ENCODE peak calls at places on chromosomes 6 and 20, in four cellular contexts. N is GM12865, I is IMR-90, P is WERI-Rb-1. M is an unnamed sample.
A peak's percentile ranks its signal among the peaks of the same experiment; 100 is the strongest.

GRCh38 chr20:25310921-25311728 is 63.2 kb downstream of the PYGB start:
- DNase-seq in I (peak; percentile 95), P (no peak), N (no peak), M (no peak)

GRCh38 chr6:35611235-35611634 is 77.5 kb downstream of the FKBP5 start:
- DNase-seq in N (peak; percentile 46), I (peak; percentile 60), P (no peak), M (no peak)

GRCh38 chr6:12342664-12343063 is 52.5 kb downstream of the EDN1 start:
- DNase-seq in N (no peak), I (no peak), P (no peak), M (no peak)

GRCh38 chr6:105424177-105424783 is 21.4 kb upstream of the PREP start:
- DNase-seq in P (peak; percentile 57), I (peak; percentile 63), N (peak; percentile 77), M (peak; percentile 66)

GRCh38 chr6:26123675-26124549 is 36.7 kb downstream of the HFE start:
- DNase-seq in N (peak; percentile 98), P (peak; percentile 92), I (peak; percentile 100), M (peak; percentile 57)

GRCh38 chr6:35049885-35050284 is 91.3 kb downstream of the TCP11 start:
- DNase-seq in N (no peak), I (peak; percentile 93), P (peak; percentile 93), M (peak; percentile 66)

GRCh38 chr6:160132776-160133338 is 11.2 kb downstream of the SLC22A1 start:
- DNase-seq in N (no peak), I (peak; percentile 63), P (no peak), M (no peak)

GRCh38 chr6:116531675-116532570 is 13.6 kb downstream of the TRAPPC3L start:
- DNase-seq in I (peak; percentile 82), N (peak; percentile 78), P (peak; percentile 54), M (peak; percentile 69)

GRCh38 chr20:33578510-33578909 is 83.6 kb upstream of the C20orf144 start:
- DNase-seq in I (peak; percentile 69), P (no peak), N (no peak), M (no peak)

GRCh38 chr6:151056230-151056907 is 183.4 kb upstream of the AKAP12 start:
- DNase-seq in I (no peak), N (no peak), P (no peak), M (no peak)

GRCh38 chr20:52847739-52848359 is 124.3 kb upstream of the TSHZ2 start:
- DNase-seq in N (no peak), P (no peak), I (no peak), M (no peak)

GRCh38 chr6:43076093-43076927 is at the start of gene PTK7:
- DNase-seq in P (peak; percentile 95), I (peak; percentile 54), N (no peak), M (peak; percentile 91)

GRCh38 chr20:62819494-62820174 is 2.8 kb downstream of the COL9A3 start:
- DNase-seq in I (peak; percentile 50), P (no peak), N (no peak), M (no peak)

GRCh38 chr6:145028144-145028818 is 707.0 kb downstream of the EPM2A start:
- DNase-seq in I (peak; percentile 33), N (peak; percentile 43), P (peak; percentile 26), M (no peak)

GRCh38 chr20:20492521-20493334 is 124.8 kb downstream of the INSM1 start:
- DNase-seq in P (no peak), N (no peak), I (no peak), M (peak; percentile 50)

GRCh38 chr6:19697744-19698290 is 139.4 kb upstream of the ID4 start:
- DNase-seq in I (peak; percentile 81), P (no peak), N (no peak), M (no peak)

GRCh38 chr20:41078329-41078728 is 49.7 kb downstream of the TOP1 start:
- DNase-seq in I (peak; percentile 53), P (no peak), N (peak; percentile 44), M (no peak)

GRCh38 chr6:149334201-149334600 is 16.7 kb downstream of the TAB2 start:
- DNase-seq in N (no peak), P (no peak), I (peak; percentile 69), M (no peak)

GRCh38 chr20:19867940-19868371 is 109.9 kb downstream of the RIN2 start:
- DNase-seq in I (no peak), N (no peak), P (no peak), M (no peak)

GRCh38 chr6:136538836-136539235 is 11.4 kb downstream of the MAP7 start:
- DNase-seq in I (no peak), P (no peak), N (no peak), M (no peak)

GRCh38 chr20:50868509-50869495 is 62.4 kb downstream of the ADNP start:
- DNase-seq in I (peak; percentile 79), N (no peak), P (no peak), M (no peak)

GRCh38 chr20:58921564-58921963 is 59.5 kb upstream of the NELFCD start:
- DNase-seq in I (no peak), N (no peak), P (no peak), M (no peak)

GRCh38 chr6:150720774-150721233 is 121.1 kb downstream of the PLEKHG1 start:
- DNase-seq in N (peak; percentile 87), I (no peak), P (no peak), M (no peak)

GRCh38 chr20:24305366-24305765 is 164.1 kb upstream of the SYNDIG1 start:
- DNase-seq in N (no peak), P (no peak), I (no peak), M (no peak)

GRCh38 chr6:112348891-112349736 is 2.0 kb downstream of the RFPL4B start:
- DNase-seq in P (no peak), I (no peak), N (no peak), M (no peak)
- TF ChIP-seq CTCF in P (no peak), I (no peak), N (no peak), M (no peak)

GRCh38 chr6:51618563-51618962 is 468.9 kb downstream of the PKHD1 start:
- DNase-seq in N (peak; percentile 16), I (no peak), P (no peak), M (no peak)
- TF ChIP-seq CTCF in N (peak; percentile 28), I (no peak), P (no peak), M (peak; percentile 87)

DNA sequence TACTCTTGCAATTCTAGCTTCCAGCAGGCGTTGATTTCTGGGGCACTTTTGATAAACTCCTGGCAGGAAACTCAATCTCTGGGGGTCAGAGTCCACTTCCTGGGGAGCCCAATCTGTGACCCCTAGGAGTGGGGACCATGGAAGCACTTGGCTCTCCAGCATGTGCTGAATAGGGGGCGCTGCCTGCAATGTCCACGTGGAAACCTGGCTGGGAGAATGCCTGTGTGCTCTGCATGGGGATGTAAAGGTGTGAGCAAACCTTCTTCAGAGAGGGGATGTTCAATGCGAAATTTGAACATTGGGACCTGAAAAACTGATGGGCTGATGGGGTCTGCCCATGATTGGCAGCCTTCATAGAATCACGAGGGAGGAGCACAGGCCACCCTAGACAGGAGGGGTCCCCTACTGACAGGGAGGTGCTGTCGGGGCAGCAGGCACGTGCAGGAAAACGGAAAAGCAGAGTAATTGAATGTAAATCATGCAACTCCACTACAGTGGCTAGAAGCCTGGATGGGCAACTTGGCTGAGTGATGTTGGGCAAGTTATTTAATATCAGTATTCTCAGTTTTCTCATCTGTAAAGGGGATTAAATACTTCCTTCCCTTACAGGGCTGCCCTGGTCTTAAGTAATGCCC is 47.8 kb downstream of the CEP43 start:
- DNase-seq in N (no peak), P (no peak), I (no peak), M (no peak)
- TF ChIP-seq CTCF in N (no peak), P (no peak), I (no peak), M (no peak)

GRCh38 chr6:30399390-30400058 is 54.6 kb downstream of the RPP21 start:
- DNase-seq in I (peak; percentile 25), N (no peak), P (no peak), M (no peak)

GRCh38 chr6:30394139-30394538 is 49.2 kb downstream of the RPP21 start:
- DNase-seq in I (no peak), P (no peak), N (no peak), M (no peak)

GRCh38 chr6:30396833-30397479 is 52.0 kb downstream of the RPP21 start:
- DNase-seq in I (peak; percentile 47), P (peak; percentile 96), N (peak; percentile 75), M (peak; percentile 93)

GRCh38 chr6:30397697-30398096 is 52.7 kb downstream of the RPP21 start:
- DNase-seq in N (peak; percentile 9), P (peak; percentile 39), I (no peak), M (no peak)
- TF ChIP-seq CTCF in N (no peak), P (peak; percentile 59), I (no peak), M (no peak)

M was measured in glutamatergic neuron.